ENCODE peak calls at places on chromosomes 3 and 15, in five cellular contexts. X is WTC11, I is astrocyte of the spinal cord, U is adrenal gland, N is thyroid gland. F is an unnamed sample.

GRCh38 chr15:35626984-35627383 is 81.0 kb upstream of the DPH6 start:
- DNase-seq in U (no peak), I (no peak), N (no peak), X (no peak), F (no peak)

GRCh38 chr3:115100172-115100571 is 46.9 kb downstream of the ZBTB20 start:
- DNase-seq in U (peak), I (peak), N (peak), X (no peak), F (peak)

GRCh38 chr15:68241088-68241935 is 11.8 kb upstream of the CLN6 start:
- DNase-seq in N (no peak), U (no peak), X (no peak), I (no peak), F (no peak)

GRCh38 chr3:141366285-141367037 is 1.8 kb upstream of the ZBTB38 start:
- DNase-seq in I (peak), U (peak), N (peak), X (no peak), F (peak)

GRCh38 chr15:28955686-28956421 is 70.1 kb downstream of the APBA2 start:
- DNase-seq in U (no peak), N (no peak), X (no peak), I (peak), F (no peak)

GRCh38 chr3:139297588-139298311 is 46.1 kb upstream of the MRPS22 start:
- DNase-seq in I (no peak), X (no peak), N (no peak), U (no peak), F (no peak)

GRCh38 chr3:129106320-129106719 is 15.3 kb downstream of the RAB43 start:
- DNase-seq in I (no peak), X (peak), U (peak), N (peak), F (no peak)

GRCh38 chr3:196073188-196073838 is 8.6 kb downstream of the TFRC start:
- DNase-seq in U (peak), X (peak), I (peak), N (peak), F (peak)

GRCh38 chr3:31288641-31289100 is 244.1 kb upstream of the STT3B start:
- DNase-seq in U (peak), N (no peak), I (peak), X (peak), F (peak)

GRCh38 chr15:74788716-74789151 is 6.9 kb downstream of the CSK start:
- DNase-seq in X (peak), I (no peak), U (no peak), N (no peak), F (no peak)

GRCh38 chr3:107271787-107272387 is 105.4 kb upstream of the CCDC54 start:
- DNase-seq in N (no peak), U (no peak), I (peak), X (no peak), F (peak)

GRCh38 chr3:119492128-119492527 is 6.2 kb upstream of the TIMMDC1 start:
- DNase-seq in N (no peak), X (no peak), U (no peak), I (no peak), F (no peak)

GRCh38 chr15:100663550-100664335 is 61.4 kb downstream of the ASB7 start:
- DNase-seq in N (no peak), U (no peak), X (no peak), I (no peak), F (no peak)

GRCh38 chr15:51401872-51402517 is 60.5 kb downstream of the GLDN start:
- DNase-seq in N (peak), U (peak), I (no peak), X (peak), F (peak)

GRCh38 chr3:11634081-11634635 is 9.6 kb downstream of the VGLL4 start:
- DNase-seq in N (no peak), I (no peak), X (no peak), U (no peak), F (no peak)

GRCh38 chr3:120773932-120774331 is 31.4 kb downstream of the GTF2E1 start:
- DNase-seq in U (no peak), N (no peak), I (peak), X (no peak), F (no peak)

GRCh38 chr3:171453175-171453868 is 6.9 kb downstream of the TNIK start:
- DNase-seq in N (no peak), U (no peak), I (no peak), X (peak), F (no peak)

GRCh38 chr3:79317551-79318518 is 450.0 kb downstream of the ROBO1 start:
- DNase-seq in X (no peak), U (no peak), N (no peak), I (no peak), F (no peak)

GRCh38 chr15:68220489-68220888 is 9.0 kb downstream of the CLN6 start:
- DNase-seq in U (no peak), N (no peak), I (no peak), X (no peak), F (no peak)

GRCh38 chr3:43632986-43633385 is 11.2 kb upstream of the ANO10 start:
- DNase-seq in N (no peak), I (no peak), X (no peak), U (no peak), F (no peak)

GRCh38 chr3:178750639-178751038 is 214.4 kb downstream of the KCNMB2 start:
- DNase-seq in X (no peak), I (no peak), U (no peak), N (no peak), F (no peak)

GRCh38 chr15:41809121-41809520 is 18.8 kb upstream of the JMJD7 start:
- DNase-seq in N (no peak), I (no peak), U (no peak), X (no peak), F (no peak)

GRCh38 chr15:100468265-100468664 is 60.5 kb downstream of the CERS3 start:
- DNase-seq in I (no peak), U (peak), N (peak), X (no peak), F (peak)

GRCh38 chr3:37920156-37920686 is 58.5 kb downstream of the CTDSPL start:
- DNase-seq in I (no peak), X (no peak), N (no peak), U (no peak), F (no peak)

GRCh38 chr15:29376580-29376979 is 107.0 kb upstream of the NSMCE3 start:
- DNase-seq in X (no peak), I (no peak), N (no peak), U (no peak), F (no peak)

GRCh38 chr15:25251700-25252390 is 187.0 kb downstream of the UBE3A start:
- DNase-seq in X (peak), U (no peak), I (no peak), N (no peak), F (no peak)

GRCh38 chr3:157263027-157263426 is 103.1 kb upstream of the CCNL1 start:
- DNase-seq in U (no peak), X (no peak), I (peak), N (no peak), F (no peak)

GRCh38 chr3:74301058-74301457 is 313.4 kb downstream of the CNTN3 start:
- DNase-seq in I (no peak), X (no peak), N (no peak), U (no peak), F (no peak)

GRCh38 chr3:178159691-178160090 is 376.5 kb upstream of the KCNMB2 start:
- DNase-seq in X (no peak), I (no peak), U (no peak), N (no peak), F (no peak)

GRCh38 chr3:195385526-195385925 is 57.3 kb downstream of the ACAP2 start:
- DNase-seq in X (no peak), N (peak), U (no peak), I (peak), F (peak)

GRCh38 chr15:31277335-31278055 is 49.1 kb upstream of the KLF13 start:
- DNase-seq in N (no peak), U (no peak), X (peak), I (no peak), F (no peak)

GRCh38 chr3:98513136-98513535 is 9.6 kb downstream of the CLDND1 start:
- DNase-seq in N (no peak), U (no peak), X (no peak), I (peak), F (peak)

GRCh38 chr3:185318136-185318535 is 44.8 kb upstream of the MAP3K13 start:
- DNase-seq in U (no peak), I (peak), N (no peak), X (no peak), F (peak)

GRCh38 chr3:154684021-154684420 is 254.0 kb upstream of the GPR149 start:
- DNase-seq in U (no peak), X (peak), I (no peak), N (no peak), F (peak)
- TF ChIP-seq CTCF in U (no peak), X (peak), I (no peak), N (no peak), F (no peak)

GRCh38 chr3:182682263-182683229 is 110.8 kb upstream of the ATP11B start:
- DNase-seq in I (peak), X (peak), N (peak), U (peak), F (no peak)
- TF ChIP-seq CTCF in I (peak), X (no peak), N (no peak), U (no peak), F (no peak)

GRCh38 chr3:152518346-152518745 is 249.6 kb downstream of the MBNL1 start:
- DNase-seq in X (no peak), U (no peak), I (no peak), N (no peak), F (no peak)
- TF ChIP-seq CTCF in X (no peak), U (no peak), I (no peak), N (no peak), F (no peak)

GRCh38 chr3:148082881-148083280 is 614.8 kb upstream of the AGTR1 start:
- DNase-seq in X (no peak), I (no peak), U (no peak), N (no peak), F (no peak)

GRCh38 chr3:148083501-148084267 is 614.0 kb upstream of the AGTR1 start:
- DNase-seq in N (no peak), U (no peak), I (no peak), X (no peak), F (no peak)

GRCh38 chr3:148084931-148085330 is 612.8 kb upstream of the AGTR1 start:
- DNase-seq in U (no peak), X (no peak), I (no peak), N (no peak), F (no peak)

GRCh38 chr3:148079370-148079769 is 618.3 kb upstream of the AGTR1 start:
- DNase-seq in N (peak), I (peak), X (no peak), U (no peak), F (no peak)

DNA sequence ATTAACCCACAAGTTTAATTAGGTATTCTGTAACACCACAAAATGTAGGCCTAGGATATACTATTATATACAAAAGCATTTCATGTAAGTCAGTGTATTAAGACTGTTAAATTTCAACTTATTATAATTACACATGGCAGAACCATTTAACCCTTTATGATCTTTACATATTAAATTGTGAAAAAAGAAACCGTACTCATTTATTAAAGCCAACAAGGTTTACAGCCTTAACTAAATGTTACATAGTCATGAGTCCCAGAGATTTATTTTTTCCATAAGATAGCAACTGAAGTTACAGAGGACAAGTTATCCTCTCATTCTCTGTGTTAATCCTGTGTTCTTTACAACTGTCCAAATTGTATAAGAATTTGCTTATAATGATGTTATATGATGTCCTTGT is 615.8 kb upstream of the AGTR1 start:
- DNase-seq in I (no peak), U (no peak), X (no peak), N (no peak), F (no peak)
- TF ChIP-seq CTCF in I (no peak), U (no peak), X (no peak), N (no peak), F (no peak)

GRCh38 chr3:5226783-5227182 is 39.3 kb downstream of the EDEM1 start:
- DNase-seq in I (peak), U (no peak), N (no peak), X (no peak), F (peak)
- TF ChIP-seq CTCF in I (peak), U (peak), N (peak), X (no peak), F (no peak)

DNA sequence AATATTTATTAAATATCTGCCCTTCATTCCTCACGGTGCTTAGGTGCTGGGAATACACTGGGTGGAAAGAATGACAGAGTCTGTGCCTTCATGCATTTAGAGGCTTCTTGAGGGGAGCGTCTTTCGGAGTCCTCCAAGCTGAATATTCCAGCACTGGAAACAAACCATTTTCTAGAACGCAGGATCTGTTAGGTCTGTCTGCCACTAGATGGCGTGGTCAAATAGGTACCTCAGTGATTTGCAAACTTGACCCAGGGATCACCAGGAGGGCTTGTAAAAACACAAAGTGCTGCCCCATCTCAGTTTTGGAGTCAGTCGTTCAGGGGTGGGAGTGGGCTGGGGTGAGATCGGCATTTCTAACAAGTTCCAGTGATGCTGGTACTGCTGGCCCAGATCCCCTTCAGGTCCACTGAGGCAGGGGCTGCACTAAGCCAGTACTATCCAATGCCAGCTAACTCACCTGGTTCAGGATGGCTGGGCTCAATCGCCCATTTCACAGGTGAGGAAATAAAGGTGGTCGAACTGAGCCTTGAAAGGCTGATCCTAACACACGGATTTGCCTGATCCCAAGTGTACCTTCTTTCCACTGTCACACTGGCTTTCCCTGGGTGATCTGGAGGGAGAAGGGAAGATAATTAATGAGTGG is 14.8 kb downstream of the ARNT2 start:
- DNase-seq in X (no peak), I (peak), N (peak), U (peak), F (peak)
- TF ChIP-seq CTCF in X (peak), I (peak), N (peak), U (peak), F (peak)

GRCh38 chr3:126126292-126126691 is 42.4 kb upstream of the SLC41A3 start:
- DNase-seq in I (no peak), U (peak), N (no peak), X (peak), F (no peak)

GRCh38 chr3:126124896-126125295 is 41.0 kb upstream of the SLC41A3 start:
- DNase-seq in X (peak), I (no peak), U (peak), N (no peak), F (no peak)

GRCh38 chr3:126125341-126125740 is 41.4 kb upstream of the SLC41A3 start:
- DNase-seq in N (no peak), I (no peak), X (peak), U (peak), F (no peak)

GRCh38 chr3:126125781-126126251 is 41.9 kb upstream of the SLC41A3 start:
- DNase-seq in N (no peak), U (peak), I (no peak), X (peak), F (no peak)

DNA sequence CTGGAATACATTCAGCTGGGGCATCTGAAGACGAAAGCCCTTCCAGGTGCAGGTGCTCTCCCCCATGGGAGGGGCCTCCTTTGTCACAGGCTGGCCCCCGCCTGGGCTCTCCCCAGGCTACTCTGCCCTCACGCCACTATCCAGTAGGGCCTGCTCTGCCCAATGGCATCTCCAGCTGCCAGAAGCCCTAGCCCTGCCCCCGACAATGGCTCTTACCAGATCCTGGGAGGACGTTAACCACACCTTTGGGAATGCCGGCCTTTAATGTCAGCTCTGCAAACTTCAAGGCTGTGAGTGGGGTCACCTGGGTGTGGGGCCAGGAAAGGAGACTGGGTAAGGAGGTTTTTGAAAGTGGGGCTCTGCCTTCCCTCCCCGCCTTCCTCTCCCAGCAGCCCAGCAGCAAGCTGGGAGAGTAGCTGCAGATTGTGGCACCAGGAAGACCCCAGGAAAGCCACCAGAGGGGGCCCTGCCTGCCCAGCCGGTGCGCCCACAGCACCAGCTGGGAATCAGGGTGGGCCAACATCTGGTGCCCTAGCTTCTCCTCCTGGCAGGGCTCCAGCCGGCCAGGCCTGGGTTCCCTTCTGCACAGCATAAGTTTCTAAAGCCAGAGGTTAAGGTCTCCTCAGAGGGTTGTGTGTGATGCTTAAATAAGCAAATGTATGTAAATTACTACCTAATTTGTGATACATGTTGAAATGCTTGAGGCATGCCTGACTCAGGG is 40.4 kb upstream of the SLC41A3 start:
- DNase-seq in I (no peak), X (peak), U (peak), N (no peak), F (no peak)
- TF ChIP-seq CTCF in I (no peak), X (no peak), U (no peak), N (no peak), F (no peak)

DNA sequence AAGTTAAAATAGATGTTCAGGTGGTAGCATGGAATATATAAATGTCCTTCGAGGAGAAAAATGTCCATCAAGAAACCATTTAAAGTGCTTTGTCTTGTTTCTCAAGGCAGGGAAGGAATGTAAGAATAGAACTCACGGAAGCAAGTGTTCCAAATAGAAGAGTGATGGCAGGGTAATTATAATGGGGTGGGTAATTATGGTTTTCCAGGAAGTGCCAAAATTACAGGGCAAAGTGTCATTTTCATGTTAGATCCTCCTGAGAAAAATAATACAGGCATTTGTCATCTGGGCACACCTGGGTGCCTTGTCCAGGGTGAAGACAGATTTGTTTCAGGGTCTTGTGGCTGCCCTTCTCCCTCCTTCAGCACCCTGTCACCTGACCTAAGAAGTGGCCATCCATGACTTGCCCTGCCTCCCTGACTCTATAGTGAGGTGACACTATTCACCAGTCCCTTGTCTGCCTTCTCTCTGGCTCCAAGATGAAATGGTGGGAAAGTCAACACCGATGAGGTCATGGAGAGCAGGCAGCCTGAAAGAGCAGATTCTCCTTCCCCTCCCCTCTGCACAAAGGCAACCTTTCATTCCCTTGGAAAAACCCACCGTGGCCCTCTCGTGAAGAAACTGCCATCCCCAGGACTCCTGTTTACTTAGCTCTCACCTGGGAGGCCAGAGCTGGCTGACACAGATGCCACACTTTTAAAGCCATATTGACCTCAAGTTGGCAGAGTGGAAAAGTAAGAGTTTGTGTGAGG is 45.1 kb upstream of the AMOTL2 start:
- DNase-seq in X (no peak), I (no peak), N (peak), U (no peak), F (no peak)
- TF ChIP-seq CTCF in X (no peak), I (no peak), N (no peak), U (no peak), F (no peak)

F was measured in MCF 10A.